ENCODE peak calls at places on chromosomes 5 and 9, in four cellular contexts. T is HepG2, R is WTC11, H is K562. O is an unnamed sample.
A peak's percentile ranks its signal among the peaks of the same experiment; 100 is the strongest.

GRCh38 chr5:104305602-104306001 is 743.0 kb upstream of the NUDT12 start:
- DNase-seq in T (no peak), R (no peak), H (no peak), O (no peak)

GRCh38 chr9:35650341-35651158 is at the start of gene SIT1:
- DNase-seq in T (no peak), R (peak; percentile 23), H (no peak), O (no peak)

GRCh38 chr5:177126771-177127170 is 6.8 kb upstream of the NSD1 start:
- DNase-seq in T (no peak), R (no peak), H (no peak), O (no peak)

GRCh38 chr9:81132318-81132717 is 557.0 kb downstream of the TLE1 start:
- DNase-seq in T (no peak), R (no peak), H (no peak), O (no peak)

GRCh38 chr5:142819292-142819691 is 49.1 kb downstream of the ARHGAP26 start:
- DNase-seq in T (no peak), R (no peak), H (no peak), O (no peak)

GRCh38 chr5:1783214-1783551 is 16.5 kb downstream of the MRPL36 start:
- DNase-seq in T (no peak), R (no peak), H (no peak), O (no peak)

GRCh38 chr9:112061152-112061740 is 113.9 kb downstream of the SUSD1 start:
- DNase-seq in T (peak; percentile 56), R (no peak), H (peak; percentile 49), O (no peak)

GRCh38 chr5:159511570-159511969 is 181.3 kb upstream of the IL12B start:
- DNase-seq in T (peak; percentile 3), R (no peak), H (no peak), O (no peak)

GRCh38 chr9:2780846-2781245 is 63.0 kb downstream of the PUM3 start:
- DNase-seq in T (no peak), R (no peak), H (no peak), O (no peak)

GRCh38 chr5:172502410-172502809 is 48.1 kb upstream of the SH3PXD2B start:
- DNase-seq in T (no peak), R (no peak), H (no peak), O (no peak)

GRCh38 chr5:154753792-154754191 is 1.4 kb upstream of the LARP1 start:
- DNase-seq in T (no peak), R (no peak), H (no peak), O (peak; percentile 33)

GRCh38 chr5:134100283-134101011 is 14.0 kb upstream of the TCF7 start:
- DNase-seq in T (no peak), R (peak; percentile 36), H (no peak), O (no peak)
- TF ChIP-seq ELF4 in T (no peak), R (no peak), H (no peak), O (no peak)

GRCh38 chr9:76927540-76928240 is 21.8 kb upstream of the PRUNE2 start:
- DNase-seq in T (no peak), R (no peak), H (no peak), O (no peak)
- TF ChIP-seq ELF4 in T (no peak), R (no peak), H (no peak), O (no peak)

GRCh38 chr9:130535818-130536521 is 43.4 kb upstream of the FUBP3 start:
- DNase-seq in T (peak; percentile 25), R (peak; percentile 34), H (peak; percentile 60), O (no peak)
- TF ChIP-seq ELF4 in T (no peak), R (no peak), H (no peak), O (no peak)

DNA sequence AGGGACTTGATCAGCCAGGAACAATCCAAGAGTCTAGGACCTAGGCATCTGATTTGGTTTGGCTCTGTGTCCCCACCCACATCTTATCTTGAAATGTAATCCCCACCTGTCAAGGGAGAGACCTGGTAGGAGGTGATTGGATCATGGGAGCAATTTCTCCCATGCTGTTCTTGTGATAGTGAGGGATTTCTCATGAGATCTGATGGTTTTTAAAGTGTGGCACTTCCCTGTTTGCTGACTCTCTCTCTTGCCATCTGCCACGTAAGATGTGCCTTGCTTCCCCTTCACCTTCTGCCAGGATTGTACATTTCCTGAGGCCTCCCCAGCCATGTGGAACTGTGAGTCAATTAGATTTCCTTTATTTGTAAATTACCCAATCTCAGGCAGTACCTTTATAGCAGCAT is 201.7 kb upstream of the ACTBL2 start:
- DNase-seq in T (no peak), R (no peak), H (no peak), O (no peak)
- TF ChIP-seq ELF4 in T (no peak), R (no peak), H (no peak), O (no peak)